ENCODE peak calls at places on chromosomes 2 and 18, in six cellular contexts. D is neuronal stem cell, U is SJSA1, Y is AG04450, J is thoracic aorta, A is A549. C is an unnamed sample.

GRCh38 chr2:67041051-67041450 is 356.1 kb upstream of the ETAA1 start:
- DNase-seq in J (no peak), Y (no peak), U (no peak), A (no peak), D (no peak), C (no peak)

GRCh38 chr2:8534729-8535397 is 147.0 kb upstream of the ID2 start:
- DNase-seq in Y (no peak), J (no peak), A (no peak), D (no peak), U (no peak), C (no peak)

GRCh38 chr2:46160326-46160725 is 136.9 kb upstream of the EPAS1 start:
- DNase-seq in Y (no peak), A (no peak), U (no peak), J (no peak), D (no peak), C (no peak)

GRCh38 chr2:148039783-148040182 is 18.9 kb downstream of the MBD5 start:
- DNase-seq in A (no peak), D (no peak), J (no peak), Y (no peak), U (no peak), C (no peak)

GRCh38 chr2:163182764-163183354 is 344.3 kb upstream of the KCNH7 start:
- DNase-seq in U (no peak), Y (no peak), J (no peak), D (no peak), A (peak), C (no peak)

GRCh38 chr2:6196461-6196860 is 504.3 kb downstream of the SOX11 start:
- DNase-seq in A (no peak), U (peak), D (no peak), Y (no peak), J (no peak), C (no peak)

GRCh38 chr2:241498115-241499070 is 10.0 kb downstream of the STK25 start:
- DNase-seq in U (no peak), D (no peak), A (no peak), J (no peak), Y (no peak), C (no peak)

GRCh38 chr18:60053747-60054304 is 154.0 kb downstream of the PMAIP1 start:
- DNase-seq in A (peak), D (no peak), Y (peak), U (peak), J (no peak), C (peak)

GRCh38 chr18:70072678-70073077 is 125.0 kb upstream of the CD226 start:
- DNase-seq in J (no peak), Y (peak), A (no peak), U (no peak), D (no peak), C (no peak)

GRCh38 chr2:201279079-201279478 is 18.7 kb downstream of the CASP8 start:
- DNase-seq in A (no peak), J (no peak), Y (no peak), U (no peak), D (no peak), C (no peak)

GRCh38 chr2:192438239-192438638 is 243.5 kb upstream of the TMEFF2 start:
- DNase-seq in U (no peak), A (no peak), Y (no peak), J (no peak), D (no peak), C (no peak)

GRCh38 chr18:25289040-25289631 is 62.8 kb downstream of the ZNF521 start:
- DNase-seq in J (no peak), Y (peak), U (no peak), D (no peak), A (no peak), C (no peak)

GRCh38 chr2:200360364-200360763 is 53.9 kb downstream of the SPATS2L start:
- DNase-seq in D (no peak), A (no peak), Y (no peak), J (no peak), U (no peak), C (no peak)

GRCh38 chr18:59029663-59030421 is 109.8 kb upstream of the SEC11C start:
- DNase-seq in U (no peak), D (no peak), J (no peak), A (no peak), Y (no peak), C (no peak)

GRCh38 chr2:195594916-195595694 is 61.9 kb upstream of the SLC39A10 start:
- DNase-seq in D (no peak), A (no peak), Y (no peak), U (no peak), J (no peak), C (no peak)

GRCh38 chr2:62038980-62039771 is 133.7 kb downstream of the COMMD1 start:
- DNase-seq in A (no peak), U (no peak), Y (no peak), D (no peak), J (no peak), C (no peak)

GRCh38 chr18:25953111-25953510 is 137.3 kb downstream of the SS18 start:
- DNase-seq in U (no peak), D (no peak), Y (no peak), A (no peak), J (no peak), C (no peak)

GRCh38 chr2:127103243-127104165 is 3.5 kb downstream of the BIN1 start:
- DNase-seq in Y (no peak), D (no peak), U (no peak), A (no peak), J (no peak), C (no peak)

GRCh38 chr2:210227689-210228088 is 2.4 kb upstream of the ACADL start:
- DNase-seq in A (no peak), D (no peak), J (no peak), Y (no peak), U (no peak), C (no peak)

GRCh38 chr2:210228586-210228985 is 3.3 kb upstream of the ACADL start:
- DNase-seq in Y (no peak), D (no peak), J (no peak), U (no peak), A (no peak), C (no peak)

GRCh38 chr2:210230518-210230917 is 5.3 kb upstream of the ACADL start:
- DNase-seq in J (no peak), U (no peak), A (no peak), D (no peak), Y (no peak), C (no peak)

GRCh38 chr2:210230984-210231383 is 5.7 kb upstream of the ACADL start:
- DNase-seq in A (no peak), D (no peak), U (no peak), Y (no peak), J (no peak), C (no peak)

GRCh38 chr2:210233487-210233886 is 8.2 kb upstream of the ACADL start:
- DNase-seq in U (no peak), J (peak), D (no peak), Y (no peak), A (no peak), C (no peak)
- H3K27ac ChIP-seq in U (no peak), J (peak), D (no peak), Y (no peak), A (no peak), C (no peak)

DNA sequence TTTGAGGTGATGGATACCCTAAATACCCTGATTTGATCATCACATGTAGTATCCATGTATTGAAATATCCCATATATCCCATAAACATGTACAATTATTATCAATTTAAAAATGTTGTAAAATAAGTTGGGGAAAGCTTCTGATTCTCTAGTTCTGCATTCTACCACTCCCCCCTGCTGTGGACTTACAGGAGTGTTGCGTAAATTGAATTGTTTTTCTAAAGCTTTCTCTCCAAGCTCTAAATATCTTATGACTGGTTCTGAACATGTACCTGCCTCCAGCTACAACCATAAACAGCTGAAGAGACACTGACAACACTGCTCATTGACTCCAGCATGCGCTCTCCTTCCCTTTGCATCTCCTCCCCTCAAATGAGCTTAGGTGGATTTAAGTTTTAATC is 145.2 kb downstream of the MGAT5 start:
- DNase-seq in A (no peak), Y (no peak), J (no peak), U (no peak), D (no peak), C (no peak)
- H3K27ac ChIP-seq in A (no peak), Y (no peak), J (no peak), U (peak), D (no peak), C (no peak)

GRCh38 chr2:86673976-86674670 is 46.0 kb upstream of the RMND5A start:
- DNase-seq in U (no peak), Y (no peak), A (no peak), J (no peak), D (no peak), C (no peak)
- H3K27ac ChIP-seq in U (no peak), Y (no peak), A (no peak), J (no peak), D (no peak), C (no peak)

DNA sequence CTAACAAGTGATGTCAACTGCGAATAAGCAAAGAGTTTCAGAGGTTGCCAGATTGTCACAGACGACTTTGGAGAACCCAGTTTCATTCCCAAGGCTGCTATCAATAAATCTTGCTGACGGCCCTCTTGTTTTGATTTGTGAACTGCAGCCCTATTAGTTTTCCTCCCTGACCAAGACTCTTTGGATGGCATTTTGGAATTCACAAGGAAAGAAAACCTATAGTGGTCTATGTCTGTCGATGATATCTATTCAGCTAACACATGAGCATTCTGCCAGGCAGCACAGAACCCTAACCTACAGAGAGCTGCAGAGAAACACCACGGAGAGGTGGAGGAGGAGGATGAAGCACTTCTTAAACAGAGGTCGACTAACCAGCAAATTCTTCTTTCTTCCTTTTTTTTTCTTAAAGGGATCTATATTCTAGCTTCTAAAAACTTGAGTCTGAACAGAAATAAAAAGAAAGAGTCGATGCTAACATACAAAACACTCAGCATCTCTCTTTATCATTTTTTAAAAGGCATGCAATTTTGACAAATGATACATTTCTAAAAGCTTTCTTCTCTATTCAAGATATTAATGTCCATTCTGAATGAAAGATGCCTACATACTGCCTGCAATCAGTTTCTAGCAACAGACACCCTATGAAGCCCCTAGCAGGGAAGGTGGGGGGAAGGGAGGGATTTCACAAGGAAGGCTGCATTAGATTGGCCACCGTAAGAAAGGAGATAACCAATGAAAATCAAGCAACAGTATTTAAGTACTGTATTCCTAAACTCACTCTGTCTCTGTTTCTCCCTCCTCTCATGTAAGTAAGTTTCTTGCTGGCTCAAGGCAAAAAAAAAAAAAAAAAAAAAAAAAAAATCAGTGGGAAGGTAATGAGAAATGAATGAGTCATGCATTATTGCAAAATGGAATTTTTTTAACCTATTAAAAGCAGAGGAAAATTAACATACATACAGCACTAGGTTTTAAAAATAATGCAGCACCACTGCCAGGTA is 83.0 kb upstream of the CHRNA1 start:
- DNase-seq in Y (peak), J (no peak), D (no peak), U (peak), A (no peak), C (peak)
- H3K27ac ChIP-seq in Y (peak), J (no peak), D (no peak), U (peak), A (no peak), C (no peak)

GRCh38 chr18:13640266-13640860 is 86.0 kb downstream of the FAM210A start:
- DNase-seq in U (no peak), J (no peak), D (no peak), A (no peak), Y (no peak), C (peak)
- H3K27ac ChIP-seq in U (no peak), J (no peak), D (no peak), A (no peak), Y (no peak), C (no peak)

GRCh38 chr18:57747809-57748680 is 55.1 kb downstream of the ATP8B1 start:
- DNase-seq in Y (no peak), J (no peak), U (no peak), A (no peak), D (no peak), C (no peak)

GRCh38 chr18:57738078-57738477 is 65.0 kb downstream of the ATP8B1 start:
- DNase-seq in J (no peak), U (no peak), A (no peak), Y (no peak), D (no peak), C (no peak)

GRCh38 chr18:57744211-57744694 is 58.9 kb downstream of the ATP8B1 start:
- DNase-seq in U (peak), A (no peak), Y (no peak), D (no peak), J (no peak), C (no peak)

GRCh38 chr18:57741273-57741672 is 61.8 kb downstream of the ATP8B1 start:
- DNase-seq in Y (no peak), U (no peak), A (no peak), J (no peak), D (no peak), C (no peak)

GRCh38 chr18:57743008-57743407 is 60.1 kb downstream of the ATP8B1 start:
- DNase-seq in D (no peak), U (peak), A (no peak), Y (peak), J (no peak), C (no peak)
- H3K27ac ChIP-seq in D (no peak), U (peak), A (peak), Y (peak), J (peak), C (no peak)

GRCh38 chr2:130754811-130755210 is 529 bp upstream of the AMER3 start:
- DNase-seq in U (no peak), J (no peak), Y (no peak), D (no peak), A (no peak), C (no peak)
- H3K27ac ChIP-seq in U (no peak), J (no peak), Y (no peak), D (no peak), A (no peak), C (no peak)

GRCh38 chr2:144546933-144547332 is 27.0 kb upstream of the ZEB2 start:
- DNase-seq in U (no peak), J (no peak), D (no peak), A (no peak), Y (no peak), C (no peak)

GRCh38 chr2:144550084-144550483 is 30.2 kb upstream of the ZEB2 start:
- DNase-seq in D (no peak), Y (no peak), A (no peak), J (no peak), U (no peak), C (no peak)

GRCh38 chr2:144548532-144549191 is 28.7 kb upstream of the ZEB2 start:
- DNase-seq in D (no peak), A (no peak), Y (no peak), J (no peak), U (no peak), C (no peak)

GRCh38 chr2:144547512-144547911 is 27.6 kb upstream of the ZEB2 start:
- DNase-seq in Y (no peak), U (no peak), J (no peak), D (no peak), A (no peak), C (no peak)

DNA sequence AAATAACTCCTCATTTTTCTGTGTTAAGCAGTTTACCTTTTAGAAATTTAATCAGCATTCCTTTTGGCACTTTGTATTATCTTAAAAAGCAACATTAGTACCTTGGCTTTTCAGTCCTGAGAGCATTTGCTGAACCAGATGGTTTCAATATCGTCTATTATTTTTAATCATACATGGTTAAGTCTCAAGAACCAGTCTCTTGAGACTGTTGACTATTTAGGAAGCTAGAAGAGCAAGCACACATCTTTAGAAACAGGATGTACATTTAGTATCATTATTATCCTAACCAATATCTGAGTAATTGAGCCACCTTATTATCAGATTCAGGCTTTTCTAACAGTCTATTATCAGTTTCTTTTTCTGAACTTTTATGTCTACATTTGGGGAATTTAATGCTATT is 28.2 kb upstream of the ZEB2 start:
- DNase-seq in D (no peak), J (no peak), U (no peak), A (no peak), Y (no peak), C (no peak)
- H3K27ac ChIP-seq in D (no peak), J (no peak), U (no peak), A (no peak), Y (no peak), C (no peak)

GRCh38 chr2:28678944-28679343 is 72.7 kb upstream of the PPP1CB start:
- DNase-seq in D (no peak), J (no peak), Y (no peak), A (no peak), U (no peak), C (no peak)

GRCh38 chr2:28676153-28676835 is 75.3 kb upstream of the PPP1CB start:
- DNase-seq in A (no peak), D (no peak), U (no peak), J (no peak), Y (no peak), C (no peak)

GRCh38 chr2:28681216-28681981 is 70.2 kb upstream of the PPP1CB start:
- DNase-seq in D (no peak), Y (no peak), U (no peak), A (no peak), J (no peak), C (no peak)

GRCh38 chr2:28680657-28681056 is 71.0 kb upstream of the PPP1CB start:
- DNase-seq in U (no peak), J (no peak), Y (no peak), A (no peak), D (no peak), C (no peak)

GRCh38 chr2:28678175-28678855 is 73.3 kb upstream of the PPP1CB start:
- DNase-seq in U (no peak), A (no peak), D (no peak), Y (no peak), J (no peak), C (no peak)
- H3K27ac ChIP-seq in U (no peak), A (no peak), D (no peak), Y (no peak), J (no peak), C (no peak)